ENCODE peak calls at places on chromosomes 12 and 14, in four cellular contexts. G is brain microvascular endothelial cell, E is hippocampal formation, F is EL. N is an unnamed sample.

GRCh38 chr12:19967486-19967885 is 400.9 kb upstream of the PDE3A start:
- DNase-seq in G (peak), E (peak), F (peak), N (peak)

GRCh38 chr12:16062611-16063010 is 151.5 kb downstream of the DERA start:
- DNase-seq in G (no peak), E (no peak), F (peak), N (no peak)

GRCh38 chr12:22856120-22856699 is 231.2 kb downstream of the ETNK1 start:
- DNase-seq in G (no peak), E (peak), F (peak), N (peak)

GRCh38 chr12:86230516-86231146 is 25.6 kb downstream of the MGAT4C start:
- DNase-seq in G (peak), E (no peak), F (peak), N (no peak)

GRCh38 chr12:92411687-92412086 is 266.0 kb upstream of the BTG1 start:
- DNase-seq in G (no peak), E (no peak), F (no peak), N (no peak)

GRCh38 chr12:6384499-6385436 is 806 bp downstream of the LTBR start:
- DNase-seq in G (no peak), E (no peak), F (no peak), N (peak)

GRCh38 chr12:123126294-123127144 is 24.4 kb downstream of the PITPNM2 start:
- DNase-seq in G (peak), E (no peak), F (peak), N (peak)

GRCh38 chr12:65490193-65490592 is 211.7 kb downstream of the MSRB3 start:
- DNase-seq in G (no peak), E (no peak), F (peak), N (no peak)

GRCh38 chr12:104792570-104792969 is 165.5 kb downstream of the SLC41A2 start:
- DNase-seq in G (peak), E (no peak), F (peak), N (peak)

GRCh38 chr14:103100281-103101121 is 6.0 kb downstream of the EXOC3L4 start:
- DNase-seq in G (no peak), E (no peak), F (no peak), N (no peak)

GRCh38 chr14:68137704-68138619 is 318.4 kb downstream of the RAD51B start:
- DNase-seq in G (peak), E (peak), F (peak), N (peak)

GRCh38 chr12:100913872-100914600 is 119.5 kb downstream of the ANO4 start:
- DNase-seq in G (no peak), E (no peak), F (no peak), N (no peak)

GRCh38 chr12:98821849-98822248 is 176.8 kb downstream of the APAF1 start:
- DNase-seq in G (no peak), E (no peak), F (no peak), N (no peak)

GRCh38 chr12:105843989-105844768 is 294.6 kb downstream of the NUAK1 start:
- DNase-seq in G (no peak), E (no peak), F (no peak), N (no peak)

GRCh38 chr14:92973798-92974372 is 50.9 kb downstream of the CHGA start:
- DNase-seq in G (no peak), E (no peak), F (peak), N (no peak)

GRCh38 chr12:11684393-11684792 is 34.9 kb downstream of the ETV6 start:
- DNase-seq in G (no peak), E (no peak), F (peak), N (no peak)

GRCh38 chr14:87896393-87897380 is 96.3 kb downstream of the GALC start:
- DNase-seq in G (peak), E (peak), F (peak), N (no peak)

GRCh38 chr14:65012353-65012752 is 25.7 kb downstream of the FNTB start:
- DNase-seq in G (no peak), E (no peak), F (no peak), N (no peak)

GRCh38 chr14:69986336-69986735 is 107.1 kb downstream of the SMOC1 start:
- DNase-seq in G (no peak), E (no peak), F (no peak), N (no peak)

GRCh38 chr12:89064151-89064550 is 288.1 kb downstream of the DUSP6 start:
- DNase-seq in G (no peak), E (no peak), F (no peak), N (no peak)

GRCh38 chr12:121580959-121581680 is at the start of gene KDM2B:
- DNase-seq in G (peak), E (peak), F (peak), N (peak)

GRCh38 chr14:93064411-93065271 is 51.1 kb downstream of the ITPK1 start:
- DNase-seq in G (peak), E (no peak), F (no peak), N (peak)

GRCh38 chr12:104079024-104079423 is 14.7 kb downstream of the HCFC2 start:
- DNase-seq in G (no peak), E (no peak), F (no peak), N (no peak)

GRCh38 chr12:4268549-4269181 is 4.9 kb upstream of the CCND2 start:
- DNase-seq in G (no peak), E (no peak), F (no peak), N (no peak)

GRCh38 chr14:70916776-70917175 is 9.5 kb downstream of the PCNX1 start:
- DNase-seq in G (no peak), E (no peak), F (no peak), N (no peak)

GRCh38 chr12:64098709-64099354 is 123.3 kb downstream of the KICS2 start:
- DNase-seq in G (peak), E (no peak), F (peak), N (no peak)

GRCh38 chr14:22375321-22375930 is 213.6 kb downstream of the DAD1 start:
- DNase-seq in G (peak), E (peak), F (peak), N (no peak)

GRCh38 chr12:46292754-46293402 is 24.0 kb upstream of the SLC38A1 start:
- DNase-seq in G (no peak), E (no peak), F (no peak), N (no peak)

GRCh38 chr12:54215990-54216579 is 27.3 kb upstream of the SMUG1 start:
- DNase-seq in G (no peak), E (no peak), F (peak), N (no peak)

GRCh38 chr14:103427485-103428443 is 42.5 kb downstream of the MARK3 start:
- DNase-seq in G (peak), E (no peak), F (peak), N (no peak)

GRCh38 chr12:106642991-106643390 is 60.2 kb downstream of the RFX4 start:
- DNase-seq in G (no peak), E (no peak), F (peak), N (no peak)

GRCh38 chr14:103693514-103693913 is 21.7 kb downstream of the XRCC3 start:
- DNase-seq in G (no peak), E (no peak), F (no peak), N (no peak)

GRCh38 chr12:115412821-115413220 is 728.8 kb upstream of the TBX3 start:
- DNase-seq in G (no peak), E (no peak), F (no peak), N (no peak)

GRCh38 chr12:45415393-45415817 is 199.5 kb downstream of the ANO6 start:
- DNase-seq in G (peak), E (no peak), F (peak), N (peak)

GRCh38 chr14:104085032-104085888 is at the start of gene ASPG:
- DNase-seq in G (no peak), E (no peak), F (no peak), N (no peak)

GRCh38 chr14:103141117-103141796 is 18.0 kb downstream of the TNFAIP2 start:
- DNase-seq in G (no peak), E (no peak), F (peak), N (peak)

GRCh38 chr14:32620303-32620702 is 291.2 kb downstream of the AKAP6 start:
- DNase-seq in G (peak), E (no peak), F (peak), N (no peak)

GRCh38 chr12:24109381-24110039 is 160.0 kb upstream of the SOX5 start:
- DNase-seq in G (no peak), E (peak), F (no peak), N (no peak)

GRCh38 chr12:112906712-112907414 is at the start of gene OAS1:
- DNase-seq in G (peak), E (peak), F (peak), N (peak)